ENCODE peak calls at places on chromosomes 13 and 19, in six cellular contexts. One of them, this sample, is unnamed.

GRCh38 chr13:111006508-111007031 is 91.7 kb upstream of the ANKRD10 start:
- DNase-seq in AG04449: peak
- DNase-seq in AG04450: no peak
- DNase-seq in HCT116: no peak
- DNase-seq in fibroblast of mammary gland: peak
- DNase-seq in SK-N-SH: no peak
- DNase-seq in this sample: peak

GRCh38 chr13:98370806-98371553 is 193.9 kb upstream of the RNF113B start:
- DNase-seq in AG04449: peak
- DNase-seq in AG04450: peak
- DNase-seq in HCT116: no peak
- DNase-seq in fibroblast of mammary gland: peak
- DNase-seq in SK-N-SH: no peak
- DNase-seq in this sample: peak

GRCh38 chr19:4371898-4372629 is 28.3 kb downstream of the SH3GL1 start:
- DNase-seq in AG04449: no peak
- DNase-seq in AG04450: no peak
- DNase-seq in HCT116: no peak
- DNase-seq in fibroblast of mammary gland: no peak
- DNase-seq in SK-N-SH: no peak
- DNase-seq in this sample: no peak

GRCh38 chr19:48659768-48660167 is 13.0 kb downstream of the NTN5 start:
- DNase-seq in AG04449: no peak
- DNase-seq in AG04450: no peak
- DNase-seq in HCT116: no peak
- DNase-seq in fibroblast of mammary gland: peak
- DNase-seq in SK-N-SH: no peak
- DNase-seq in this sample: no peak

GRCh38 chr19:46716672-46717033 is 261 bp downstream of the PRKD2 start:
- DNase-seq in AG04449: no peak
- DNase-seq in AG04450: no peak
- DNase-seq in HCT116: no peak
- DNase-seq in fibroblast of mammary gland: no peak
- DNase-seq in SK-N-SH: no peak
- DNase-seq in this sample: no peak

GRCh38 chr19:34228347-34228746 is 26.0 kb upstream of the GARRE1 start:
- DNase-seq in AG04449: no peak
- DNase-seq in AG04450: no peak
- DNase-seq in HCT116: no peak
- DNase-seq in fibroblast of mammary gland: peak
- DNase-seq in SK-N-SH: no peak
- DNase-seq in this sample: no peak

GRCh38 chr13:30256713-30257432 is 50.5 kb downstream of the KATNAL1 start:
- DNase-seq in AG04449: no peak
- DNase-seq in AG04450: no peak
- DNase-seq in HCT116: no peak
- DNase-seq in fibroblast of mammary gland: peak
- DNase-seq in SK-N-SH: no peak
- DNase-seq in this sample: no peak

GRCh38 chr19:19866599-19867248 is 1.0 kb downstream of the ZNF253 start:
- DNase-seq in AG04449: no peak
- DNase-seq in AG04450: no peak
- DNase-seq in HCT116: no peak
- DNase-seq in fibroblast of mammary gland: peak
- DNase-seq in SK-N-SH: peak
- DNase-seq in this sample: no peak

GRCh38 chr13:99434258-99434788 is 66.9 kb upstream of the TM9SF2 start:
- DNase-seq in AG04449: no peak
- DNase-seq in AG04450: no peak
- DNase-seq in HCT116: no peak
- DNase-seq in fibroblast of mammary gland: no peak
- DNase-seq in SK-N-SH: no peak
- DNase-seq in this sample: no peak

GRCh38 chr19:31983647-31984046 is 361.8 kb upstream of the ZNF507 start:
- DNase-seq in AG04449: no peak
- DNase-seq in AG04450: no peak
- DNase-seq in HCT116: no peak
- DNase-seq in fibroblast of mammary gland: no peak
- DNase-seq in SK-N-SH: no peak
- DNase-seq in this sample: no peak

GRCh38 chr19:18488403-18488723 is 33.5 kb downstream of the ELL start:
- DNase-seq in AG04449: no peak
- DNase-seq in AG04450: no peak
- DNase-seq in HCT116: no peak
- DNase-seq in fibroblast of mammary gland: no peak
- DNase-seq in SK-N-SH: peak
- DNase-seq in this sample: no peak

GRCh38 chr19:772730-773436 is 22.0 kb downstream of the MISP start:
- DNase-seq in AG04449: no peak
- DNase-seq in AG04450: no peak
- DNase-seq in HCT116: no peak
- DNase-seq in fibroblast of mammary gland: no peak
- DNase-seq in SK-N-SH: no peak
- DNase-seq in this sample: no peak

GRCh38 chr19:54408627-54409026 is 6.6 kb upstream of the TTYH1 start:
- DNase-seq in AG04449: no peak
- DNase-seq in AG04450: no peak
- DNase-seq in HCT116: no peak
- DNase-seq in fibroblast of mammary gland: no peak
- DNase-seq in SK-N-SH: no peak
- DNase-seq in this sample: no peak

GRCh38 chr19:35260694-35261304 is 8.0 kb upstream of the USF2 start:
- DNase-seq in AG04449: no peak
- DNase-seq in AG04450: no peak
- DNase-seq in HCT116: no peak
- DNase-seq in fibroblast of mammary gland: no peak
- DNase-seq in SK-N-SH: no peak
- DNase-seq in this sample: no peak

GRCh38 chr19:46622118-46622446 is 2.8 kb downstream of the PTGIR start:
- DNase-seq in AG04449: no peak
- DNase-seq in AG04450: no peak
- DNase-seq in HCT116: no peak
- DNase-seq in fibroblast of mammary gland: no peak
- DNase-seq in SK-N-SH: peak
- DNase-seq in this sample: no peak

GRCh38 chr19:5680083-5680436 is 256 bp downstream of the MICOS13 start:
- DNase-seq in AG04449: no peak
- DNase-seq in AG04450: no peak
- DNase-seq in HCT116: no peak
- DNase-seq in fibroblast of mammary gland: peak
- DNase-seq in SK-N-SH: peak
- DNase-seq in this sample: no peak

GRCh38 chr19:41531438-41532311 is 44.3 kb upstream of the CEACAM21 start:
- DNase-seq in AG04449: no peak
- DNase-seq in AG04450: no peak
- DNase-seq in HCT116: no peak
- DNase-seq in fibroblast of mammary gland: peak
- DNase-seq in SK-N-SH: no peak
- DNase-seq in this sample: peak

GRCh38 chr19:1921825-1922224 is 16.6 kb downstream of the ADAT3 start:
- DNase-seq in AG04449: no peak
- DNase-seq in AG04450: no peak
- DNase-seq in HCT116: no peak
- DNase-seq in fibroblast of mammary gland: no peak
- DNase-seq in SK-N-SH: no peak
- DNase-seq in this sample: no peak

GRCh38 chr13:86445584-86446140 is 646.4 kb upstream of the SLITRK6 start:
- DNase-seq in AG04449: no peak
- DNase-seq in AG04450: no peak
- DNase-seq in HCT116: no peak
- DNase-seq in fibroblast of mammary gland: no peak
- DNase-seq in SK-N-SH: no peak
- DNase-seq in this sample: no peak

GRCh38 chr13:86446311-86446710 is 647.1 kb upstream of the SLITRK6 start:
- DNase-seq in AG04449: no peak
- DNase-seq in AG04450: no peak
- DNase-seq in HCT116: no peak
- DNase-seq in fibroblast of mammary gland: peak
- DNase-seq in SK-N-SH: no peak
- DNase-seq in this sample: no peak

DNA sequence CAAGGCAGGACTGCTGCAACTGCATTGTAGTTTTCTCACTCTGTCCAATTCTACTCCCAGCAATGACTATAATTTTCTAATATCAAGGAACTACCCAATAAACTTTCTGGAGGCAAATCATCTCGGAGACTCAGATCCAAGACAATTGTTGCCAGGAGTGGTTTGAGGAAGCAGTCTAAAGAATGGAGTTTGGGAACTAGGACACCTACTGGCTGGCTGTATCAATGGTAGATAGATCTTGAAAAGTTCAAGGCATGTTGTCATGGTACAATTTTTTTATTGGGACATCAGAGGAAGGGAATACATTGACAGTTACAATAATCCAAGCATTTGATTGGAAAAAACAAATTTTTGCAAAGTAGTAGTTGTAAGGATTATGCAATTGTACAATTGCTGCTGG is 648.3 kb upstream of the SLITRK6 start:
- DNase-seq in AG04449: no peak
- DNase-seq in AG04450: no peak
- DNase-seq in HCT116: no peak
- DNase-seq in fibroblast of mammary gland: no peak
- DNase-seq in SK-N-SH: no peak
- DNase-seq in this sample: no peak
- TF ChIP-seq CTCF in AG04449: no peak
- TF ChIP-seq CTCF in AG04450: no peak
- TF ChIP-seq CTCF in HCT116: no peak
- TF ChIP-seq CTCF in fibroblast of mammary gland: no peak
- TF ChIP-seq CTCF in SK-N-SH: peak
- TF ChIP-seq CTCF in this sample: no peak

GRCh38 chr13:47126432-47126831 is 229.6 kb upstream of the HTR2A start:
- DNase-seq in AG04449: no peak
- DNase-seq in AG04450: no peak
- DNase-seq in HCT116: no peak
- DNase-seq in fibroblast of mammary gland: peak
- DNase-seq in SK-N-SH: no peak
- DNase-seq in this sample: no peak
- TF ChIP-seq CTCF in AG04449: no peak
- TF ChIP-seq CTCF in AG04450: no peak
- TF ChIP-seq CTCF in HCT116: no peak
- TF ChIP-seq CTCF in fibroblast of mammary gland: peak
- TF ChIP-seq CTCF in SK-N-SH: no peak
- TF ChIP-seq CTCF in this sample: no peak

DNA sequence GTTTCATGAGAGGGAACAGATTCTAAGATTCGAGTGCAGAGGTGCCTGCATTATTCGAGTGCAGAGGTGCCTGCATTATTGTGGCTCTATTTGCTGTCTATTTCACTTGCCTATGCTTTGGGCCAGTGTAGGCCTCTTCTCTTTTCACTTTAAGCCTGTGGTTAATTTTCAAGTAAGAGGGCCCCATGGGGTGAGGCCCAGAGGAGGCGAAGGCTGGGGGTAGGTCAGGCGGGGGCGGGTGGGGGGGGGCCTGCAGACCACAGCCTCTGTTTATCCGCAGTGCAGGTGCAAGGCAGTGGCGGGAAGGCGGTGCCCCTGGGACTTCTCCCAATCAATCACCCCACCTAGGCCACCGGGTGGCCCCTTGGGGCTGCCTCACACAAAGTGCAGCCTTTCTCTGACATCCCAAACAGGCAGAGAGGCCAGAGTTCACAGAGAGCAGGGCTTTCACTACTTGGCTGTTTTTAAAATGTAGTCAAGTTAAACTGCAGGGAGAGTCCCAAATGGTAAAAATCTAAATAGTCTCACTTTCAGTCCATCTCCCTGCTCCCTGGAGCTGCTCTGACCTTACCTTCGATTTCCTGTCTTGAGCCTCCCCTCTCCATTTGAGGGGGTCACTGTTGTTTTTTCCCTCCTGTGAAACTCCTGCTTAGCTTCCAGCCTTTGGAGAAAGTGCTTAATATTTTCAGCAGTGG is 249.1 kb downstream of the DLEU7 start:
- DNase-seq in AG04449: no peak
- DNase-seq in AG04450: no peak
- DNase-seq in HCT116: no peak
- DNase-seq in fibroblast of mammary gland: no peak
- DNase-seq in SK-N-SH: peak
- DNase-seq in this sample: no peak
- TF ChIP-seq CTCF in AG04449: no peak
- TF ChIP-seq CTCF in AG04450: no peak
- TF ChIP-seq CTCF in HCT116: no peak
- TF ChIP-seq CTCF in fibroblast of mammary gland: no peak
- TF ChIP-seq CTCF in SK-N-SH: no peak
- TF ChIP-seq CTCF in this sample: no peak

DNA sequence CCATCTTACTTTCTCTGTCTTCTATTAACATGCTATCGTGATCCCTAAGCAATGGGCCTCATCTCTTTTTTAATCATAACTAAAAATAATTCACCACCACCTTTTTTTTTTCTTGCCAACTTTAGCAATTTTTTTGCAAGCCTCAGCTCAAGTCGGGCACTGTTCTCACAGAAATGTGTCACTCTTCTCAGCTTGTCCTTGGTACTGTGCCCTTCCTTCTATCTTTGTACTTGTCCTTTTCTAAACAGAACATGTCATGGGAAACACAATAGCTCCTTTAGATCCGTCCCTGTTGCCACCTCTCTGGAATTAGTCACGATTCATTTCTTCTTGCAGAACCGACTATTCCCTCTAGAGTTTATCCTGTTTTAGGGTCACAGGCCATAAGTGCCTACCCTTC is 10.3 kb downstream of the SERP2 start:
- DNase-seq in AG04449: no peak
- DNase-seq in AG04450: no peak
- DNase-seq in HCT116: no peak
- DNase-seq in fibroblast of mammary gland: no peak
- DNase-seq in SK-N-SH: no peak
- DNase-seq in this sample: no peak
- TF ChIP-seq CTCF in AG04449: no peak
- TF ChIP-seq CTCF in AG04450: no peak
- TF ChIP-seq CTCF in HCT116: no peak
- TF ChIP-seq CTCF in fibroblast of mammary gland: no peak
- TF ChIP-seq CTCF in SK-N-SH: no peak
- TF ChIP-seq CTCF in this sample: no peak